ENCODE peak calls at places on chromosomes 5 and 9, in four cellular contexts. N is uterus, Y is fibroblast of the aortic adventitia, U is ACHN. R is an unnamed sample.

GRCh38 chr5:57082441-57083067 is 91.3 kb upstream of the GPBP1 start:
- DNase-seq in N (no peak), Y (peak), U (peak), R (no peak)

GRCh38 chr9:15278290-15278689 is 28.7 kb downstream of the TTC39B start:
- DNase-seq in N (no peak), Y (no peak), U (no peak), R (no peak)

GRCh38 chr5:151020304-151021031 is at the start of gene GPX3:
- DNase-seq in N (peak), Y (no peak), U (peak), R (peak)

GRCh38 chr9:121822093-121823085 is 171.0 kb downstream of the DAB2IP start:
- DNase-seq in N (no peak), Y (no peak), U (no peak), R (no peak)

GRCh38 chr5:80686757-80687156 is 32.0 kb upstream of the DHFR start:
- DNase-seq in N (no peak), Y (peak), U (peak), R (no peak)

GRCh38 chr5:59107692-59108091 is 524.8 kb downstream of the RAB3C start:
- DNase-seq in N (no peak), Y (peak), U (peak), R (no peak)

GRCh38 chr5:113245427-113246052 is 189.2 kb downstream of the TSSK1B start:
- DNase-seq in N (no peak), Y (peak), U (no peak), R (no peak)

GRCh38 chr9:121700831-121701419 is 49.5 kb downstream of the DAB2IP start:
- DNase-seq in N (no peak), Y (no peak), U (no peak), R (peak)

GRCh38 chr9:70484232-70485130 is 70.0 kb upstream of the KLF9 start:
- DNase-seq in N (no peak), Y (peak), U (peak), R (no peak)

GRCh38 chr5:69250593-69250992 is 15.9 kb downstream of the CDK7 start:
- DNase-seq in N (no peak), Y (no peak), U (no peak), R (no peak)

GRCh38 chr9:88538311-88539085 is 3.5 kb downstream of the NXNL2 start:
- DNase-seq in N (no peak), Y (no peak), U (peak), R (no peak)

GRCh38 chr5:100900142-100900795 is 2.8 kb downstream of the ST8SIA4 start:
- DNase-seq in N (no peak), Y (peak), U (peak), R (peak)

GRCh38 chr5:155616779-155617392 is 603.3 kb downstream of the KIF4B start:
- DNase-seq in N (no peak), Y (no peak), U (peak), R (no peak)

GRCh38 chr5:91311697-91312501 is 71.2 kb downstream of the ARRDC3 start:
- DNase-seq in N (peak), Y (peak), U (peak), R (peak)

GRCh38 chr5:113047234-113047633 is 70.6 kb downstream of the DCP2 start:
- DNase-seq in N (peak), Y (peak), U (peak), R (no peak)

GRCh38 chr5:103929310-103930003 is 366.9 kb upstream of the NUDT12 start:
- DNase-seq in N (no peak), Y (no peak), U (no peak), R (no peak)

GRCh38 chr5:54881286-54882005 is 103.9 kb downstream of the ESM1 start:
- DNase-seq in N (no peak), Y (no peak), U (no peak), R (no peak)

GRCh38 chr5:58040044-58040443 is 419.8 kb downstream of the PLK2 start:
- DNase-seq in N (no peak), Y (no peak), U (no peak), R (no peak)

GRCh38 chr5:32331217-32331926 is 18.6 kb upstream of the MTMR12 start:
- DNase-seq in N (no peak), Y (no peak), U (no peak), R (no peak)

GRCh38 chr9:19048966-19049871 is at the start of gene RRAGA:
- DNase-seq in N (peak), Y (peak), U (peak), R (peak)

GRCh38 chr5:82861705-82862104 is 215.5 kb downstream of the TMEM167A start:
- DNase-seq in N (no peak), Y (peak), U (no peak), R (no peak)

GRCh38 chr9:133127340-133127981 is 6.4 kb upstream of the RALGDS start:
- DNase-seq in N (peak), Y (no peak), U (no peak), R (no peak)

GRCh38 chr9:29349050-29349449 is 1775.8 kb upstream of the C9orf72 start:
- DNase-seq in N (no peak), Y (peak), U (no peak), R (no peak)

GRCh38 chr5:6717247-6717646 is 4.0 kb downstream of the TENT4A start:
- DNase-seq in N (no peak), Y (no peak), U (no peak), R (no peak)

GRCh38 chr9:121173501-121173900 is 28.2 kb downstream of the RAB14 start:
- DNase-seq in N (no peak), Y (no peak), U (no peak), R (no peak)

GRCh38 chr9:135085830-135086546 is 1.5 kb upstream of the OLFM1 start:
- DNase-seq in N (peak), Y (peak), U (peak), R (peak)

GRCh38 chr5:116947691-116948528 is 373.3 kb upstream of the SEMA6A start:
- DNase-seq in N (no peak), Y (no peak), U (peak), R (peak)

GRCh38 chr5:69444127-69444754 is 29.3 kb downstream of the MARVELD2 start:
- DNase-seq in N (no peak), Y (no peak), U (no peak), R (no peak)

GRCh38 chr5:159449925-159450324 is 119.6 kb upstream of the IL12B start:
- DNase-seq in N (no peak), Y (peak), U (peak), R (no peak)

GRCh38 chr9:79220246-79220645 is 351.5 kb upstream of the TLE4 start:
- DNase-seq in N (no peak), Y (no peak), U (no peak), R (no peak)

GRCh38 chr5:172744106-172745104 is 26.6 kb downstream of the DUSP1 start:
- DNase-seq in N (no peak), Y (no peak), U (no peak), R (no peak)

R was measured in left ventricle myocardium inferior.